ENCODE peak calls at places on chromosomes 13 and 19, in ten cellular contexts. One of them, this sample, is unnamed.
A peak's percentile ranks its signal among the peaks of the same experiment; 100 is the strongest.

GRCh38 chr13:66407159-66407558 is 823.0 kb downstream of the PCDH9 start:
- DNase-seq in effector memory CD4-positive, alpha-beta T cell: no peak
- DNase-seq in tibial nerve: no peak
- DNase-seq in T-helper 9 cell: no peak
- DNase-seq in stimulated activated CD4-positive, alpha-beta T cell treated with anti-CD3 and anti-CD28 coated beads, Interleukin-1b, Interleukin-23, amount 100 ng/mL, for 24 hours: no peak
- DNase-seq in right lobe of liver: no peak
- DNase-seq in HT-29: no peak
- DNase-seq in activated CD4-positive, alpha-beta T cell treated with anti-CD3 and anti-CD28 coated beads, Interleukin-2, amount 10 ng/mL, durations not matched to agents 7 days and 5 days: no peak
- DNase-seq in Daoy: no peak
- DNase-seq in GM04503: no peak
- DNase-seq in this sample: no peak

GRCh38 chr13:101757446-101758039 is 305.1 kb downstream of the ITGBL1 start:
- DNase-seq in effector memory CD4-positive, alpha-beta T cell: no peak
- DNase-seq in tibial nerve: no peak
- DNase-seq in T-helper 9 cell: no peak
- DNase-seq in stimulated activated CD4-positive, alpha-beta T cell treated with anti-CD3 and anti-CD28 coated beads, Interleukin-1b, Interleukin-23, amount 100 ng/mL, for 24 hours: no peak
- DNase-seq in right lobe of liver: no peak
- DNase-seq in HT-29: peak; percentile 69
- DNase-seq in activated CD4-positive, alpha-beta T cell treated with anti-CD3 and anti-CD28 coated beads, Interleukin-2, amount 10 ng/mL, durations not matched to agents 7 days and 5 days: no peak
- DNase-seq in Daoy: peak; percentile 10
- DNase-seq in GM04503: no peak
- DNase-seq in this sample: peak; percentile 74

GRCh38 chr13:76683168-76683567 is 203.0 kb downstream of the KCTD12 start:
- DNase-seq in effector memory CD4-positive, alpha-beta T cell: no peak
- DNase-seq in tibial nerve: no peak
- DNase-seq in T-helper 9 cell: no peak
- DNase-seq in stimulated activated CD4-positive, alpha-beta T cell treated with anti-CD3 and anti-CD28 coated beads, Interleukin-1b, Interleukin-23, amount 100 ng/mL, for 24 hours: no peak
- DNase-seq in right lobe of liver: no peak
- DNase-seq in HT-29: no peak
- DNase-seq in activated CD4-positive, alpha-beta T cell treated with anti-CD3 and anti-CD28 coated beads, Interleukin-2, amount 10 ng/mL, durations not matched to agents 7 days and 5 days: no peak
- DNase-seq in Daoy: no peak
- DNase-seq in GM04503: no peak
- DNase-seq in this sample: no peak

GRCh38 chr19:17244618-17245534 is 843 bp downstream of the NR2F6 start:
- DNase-seq in effector memory CD4-positive, alpha-beta T cell: no peak
- DNase-seq in tibial nerve: no peak
- DNase-seq in T-helper 9 cell: no peak
- DNase-seq in stimulated activated CD4-positive, alpha-beta T cell treated with anti-CD3 and anti-CD28 coated beads, Interleukin-1b, Interleukin-23, amount 100 ng/mL, for 24 hours: no peak
- DNase-seq in right lobe of liver: peak; percentile 42
- DNase-seq in HT-29: no peak
- DNase-seq in activated CD4-positive, alpha-beta T cell treated with anti-CD3 and anti-CD28 coated beads, Interleukin-2, amount 10 ng/mL, durations not matched to agents 7 days and 5 days: no peak
- DNase-seq in Daoy: no peak
- DNase-seq in GM04503: no peak
- DNase-seq in this sample: no peak

GRCh38 chr13:33403807-33404362 is 118.3 kb upstream of the STARD13 start:
- DNase-seq in effector memory CD4-positive, alpha-beta T cell: no peak
- DNase-seq in tibial nerve: no peak
- DNase-seq in T-helper 9 cell: no peak
- DNase-seq in stimulated activated CD4-positive, alpha-beta T cell treated with anti-CD3 and anti-CD28 coated beads, Interleukin-1b, Interleukin-23, amount 100 ng/mL, for 24 hours: no peak
- DNase-seq in right lobe of liver: no peak
- DNase-seq in HT-29: no peak
- DNase-seq in activated CD4-positive, alpha-beta T cell treated with anti-CD3 and anti-CD28 coated beads, Interleukin-2, amount 10 ng/mL, durations not matched to agents 7 days and 5 days: no peak
- DNase-seq in Daoy: no peak
- DNase-seq in GM04503: no peak
- DNase-seq in this sample: no peak

GRCh38 chr13:108621421-108621820 is 8.0 kb upstream of the MYO16 start:
- DNase-seq in effector memory CD4-positive, alpha-beta T cell: no peak
- DNase-seq in tibial nerve: no peak
- DNase-seq in T-helper 9 cell: no peak
- DNase-seq in stimulated activated CD4-positive, alpha-beta T cell treated with anti-CD3 and anti-CD28 coated beads, Interleukin-1b, Interleukin-23, amount 100 ng/mL, for 24 hours: no peak
- DNase-seq in right lobe of liver: no peak
- DNase-seq in HT-29: no peak
- DNase-seq in activated CD4-positive, alpha-beta T cell treated with anti-CD3 and anti-CD28 coated beads, Interleukin-2, amount 10 ng/mL, durations not matched to agents 7 days and 5 days: no peak
- DNase-seq in Daoy: no peak
- DNase-seq in GM04503: no peak
- DNase-seq in this sample: no peak

GRCh38 chr13:34853161-34853560 is 88.9 kb upstream of the NBEA start:
- DNase-seq in effector memory CD4-positive, alpha-beta T cell: no peak
- DNase-seq in tibial nerve: no peak
- DNase-seq in T-helper 9 cell: no peak
- DNase-seq in stimulated activated CD4-positive, alpha-beta T cell treated with anti-CD3 and anti-CD28 coated beads, Interleukin-1b, Interleukin-23, amount 100 ng/mL, for 24 hours: no peak
- DNase-seq in right lobe of liver: no peak
- DNase-seq in HT-29: no peak
- DNase-seq in activated CD4-positive, alpha-beta T cell treated with anti-CD3 and anti-CD28 coated beads, Interleukin-2, amount 10 ng/mL, durations not matched to agents 7 days and 5 days: no peak
- DNase-seq in Daoy: no peak
- DNase-seq in GM04503: no peak
- DNase-seq in this sample: no peak

GRCh38 chr13:32657309-32657708 is 71.1 kb downstream of the PDS5B start:
- DNase-seq in effector memory CD4-positive, alpha-beta T cell: no peak
- DNase-seq in tibial nerve: no peak
- DNase-seq in T-helper 9 cell: no peak
- DNase-seq in stimulated activated CD4-positive, alpha-beta T cell treated with anti-CD3 and anti-CD28 coated beads, Interleukin-1b, Interleukin-23, amount 100 ng/mL, for 24 hours: no peak
- DNase-seq in right lobe of liver: no peak
- DNase-seq in HT-29: no peak
- DNase-seq in activated CD4-positive, alpha-beta T cell treated with anti-CD3 and anti-CD28 coated beads, Interleukin-2, amount 10 ng/mL, durations not matched to agents 7 days and 5 days: no peak
- DNase-seq in Daoy: no peak
- DNase-seq in GM04503: no peak
- DNase-seq in this sample: no peak

GRCh38 chr19:38371081-38371480 is 3.3 kb upstream of the PSMD8 start:
- DNase-seq in effector memory CD4-positive, alpha-beta T cell: no peak
- DNase-seq in tibial nerve: no peak
- DNase-seq in T-helper 9 cell: no peak
- DNase-seq in stimulated activated CD4-positive, alpha-beta T cell treated with anti-CD3 and anti-CD28 coated beads, Interleukin-1b, Interleukin-23, amount 100 ng/mL, for 24 hours: no peak
- DNase-seq in right lobe of liver: no peak
- DNase-seq in HT-29: no peak
- DNase-seq in activated CD4-positive, alpha-beta T cell treated with anti-CD3 and anti-CD28 coated beads, Interleukin-2, amount 10 ng/mL, durations not matched to agents 7 days and 5 days: no peak
- DNase-seq in Daoy: no peak
- DNase-seq in GM04503: no peak
- DNase-seq in this sample: no peak